ENCODE peak calls at places on chromosomes 6 and 20, in eight cellular contexts. One of them, this sample, is unnamed.

GRCh38 chr20:48786916-48787676 is 40.7 kb downstream of the PREX1 start:
- DNase-seq in LoVo: no peak
- DNase-seq in body of pancreas: no peak
- DNase-seq in iris pigment epithelial cell: no peak
- DNase-seq in Right ventricle myocardium inferior: no peak
- DNase-seq in CD8-positive, alpha-beta memory T cell: no peak
- DNase-seq in stimulated activated CD4-positive, alpha-beta T cell treated with anti-CD3 and anti-CD28 coated beads, Interleukin-1b, Interleukin-23, amount 100 ng/mL, for 24 hours: no peak
- DNase-seq in sciatic nerve: no peak
- DNase-seq in this sample: no peak

GRCh38 chr6:134161036-134161435 is 108.6 kb upstream of the SLC2A12 start:
- DNase-seq in LoVo: no peak
- DNase-seq in body of pancreas: no peak
- DNase-seq in iris pigment epithelial cell: peak; percentile 19
- DNase-seq in Right ventricle myocardium inferior: no peak
- DNase-seq in CD8-positive, alpha-beta memory T cell: no peak
- DNase-seq in stimulated activated CD4-positive, alpha-beta T cell treated with anti-CD3 and anti-CD28 coated beads, Interleukin-1b, Interleukin-23, amount 100 ng/mL, for 24 hours: no peak
- DNase-seq in sciatic nerve: no peak
- DNase-seq in this sample: no peak

GRCh38 chr6:30885999-30886896 is 1.9 kb downstream of the DDR1 start:
- DNase-seq in LoVo: peak; percentile 93
- DNase-seq in body of pancreas: peak; percentile 40
- DNase-seq in iris pigment epithelial cell: peak; percentile 84
- DNase-seq in Right ventricle myocardium inferior: no peak
- DNase-seq in CD8-positive, alpha-beta memory T cell: no peak
- DNase-seq in stimulated activated CD4-positive, alpha-beta T cell treated with anti-CD3 and anti-CD28 coated beads, Interleukin-1b, Interleukin-23, amount 100 ng/mL, for 24 hours: no peak
- DNase-seq in sciatic nerve: peak; percentile 72
- DNase-seq in this sample: peak; percentile 50

GRCh38 chr20:8187740-8188139 is 55.7 kb downstream of the PLCB1 start:
- DNase-seq in LoVo: no peak
- DNase-seq in body of pancreas: no peak
- DNase-seq in iris pigment epithelial cell: peak; percentile 40
- DNase-seq in Right ventricle myocardium inferior: no peak
- DNase-seq in CD8-positive, alpha-beta memory T cell: no peak
- DNase-seq in stimulated activated CD4-positive, alpha-beta T cell treated with anti-CD3 and anti-CD28 coated beads, Interleukin-1b, Interleukin-23, amount 100 ng/mL, for 24 hours: no peak
- DNase-seq in sciatic nerve: no peak
- DNase-seq in this sample: no peak

GRCh38 chr20:400121-400450 is 8.0 kb upstream of the RBCK1 start:
- DNase-seq in LoVo: no peak
- DNase-seq in body of pancreas: no peak
- DNase-seq in iris pigment epithelial cell: no peak
- DNase-seq in Right ventricle myocardium inferior: no peak
- DNase-seq in CD8-positive, alpha-beta memory T cell: no peak
- DNase-seq in stimulated activated CD4-positive, alpha-beta T cell treated with anti-CD3 and anti-CD28 coated beads, Interleukin-1b, Interleukin-23, amount 100 ng/mL, for 24 hours: no peak
- DNase-seq in sciatic nerve: no peak
- DNase-seq in this sample: no peak

GRCh38 chr20:828987-829386 is 4.5 kb upstream of the FAM110A start:
- DNase-seq in LoVo: no peak
- DNase-seq in body of pancreas: no peak
- DNase-seq in iris pigment epithelial cell: no peak
- DNase-seq in Right ventricle myocardium inferior: no peak
- DNase-seq in CD8-positive, alpha-beta memory T cell: no peak
- DNase-seq in stimulated activated CD4-positive, alpha-beta T cell treated with anti-CD3 and anti-CD28 coated beads, Interleukin-1b, Interleukin-23, amount 100 ng/mL, for 24 hours: no peak
- DNase-seq in sciatic nerve: peak; percentile 13
- DNase-seq in this sample: peak; percentile 71

GRCh38 chr20:15248618-15249395 is 911.4 kb upstream of the FLRT3 start:
- DNase-seq in LoVo: no peak
- DNase-seq in body of pancreas: no peak
- DNase-seq in iris pigment epithelial cell: no peak
- DNase-seq in Right ventricle myocardium inferior: no peak
- DNase-seq in CD8-positive, alpha-beta memory T cell: no peak
- DNase-seq in stimulated activated CD4-positive, alpha-beta T cell treated with anti-CD3 and anti-CD28 coated beads, Interleukin-1b, Interleukin-23, amount 100 ng/mL, for 24 hours: no peak
- DNase-seq in sciatic nerve: no peak
- DNase-seq in this sample: no peak

GRCh38 chr6:44653761-44654218 is 266.3 kb downstream of the CDC5L start:
- DNase-seq in LoVo: no peak
- DNase-seq in body of pancreas: no peak
- DNase-seq in iris pigment epithelial cell: no peak
- DNase-seq in Right ventricle myocardium inferior: no peak
- DNase-seq in CD8-positive, alpha-beta memory T cell: no peak
- DNase-seq in stimulated activated CD4-positive, alpha-beta T cell treated with anti-CD3 and anti-CD28 coated beads, Interleukin-1b, Interleukin-23, amount 100 ng/mL, for 24 hours: no peak
- DNase-seq in sciatic nerve: no peak
- DNase-seq in this sample: no peak

GRCh38 chr20:53711333-53712211 is 117.9 kb upstream of the ZNF217 start:
- DNase-seq in LoVo: no peak
- DNase-seq in body of pancreas: no peak
- DNase-seq in iris pigment epithelial cell: no peak
- DNase-seq in Right ventricle myocardium inferior: no peak
- DNase-seq in CD8-positive, alpha-beta memory T cell: no peak
- DNase-seq in stimulated activated CD4-positive, alpha-beta T cell treated with anti-CD3 and anti-CD28 coated beads, Interleukin-1b, Interleukin-23, amount 100 ng/mL, for 24 hours: no peak
- DNase-seq in sciatic nerve: no peak
- DNase-seq in this sample: peak; percentile 60

GRCh38 chr20:35791823-35792222 is 20.0 kb downstream of the PHF20 start:
- DNase-seq in LoVo: no peak
- DNase-seq in body of pancreas: no peak
- DNase-seq in iris pigment epithelial cell: peak; percentile 78
- DNase-seq in Right ventricle myocardium inferior: no peak
- DNase-seq in CD8-positive, alpha-beta memory T cell: no peak
- DNase-seq in stimulated activated CD4-positive, alpha-beta T cell treated with anti-CD3 and anti-CD28 coated beads, Interleukin-1b, Interleukin-23, amount 100 ng/mL, for 24 hours: no peak
- DNase-seq in sciatic nerve: no peak
- DNase-seq in this sample: no peak

GRCh38 chr6:109820706-109821350 is 129.7 kb downstream of the FIG4 start:
- DNase-seq in LoVo: no peak
- DNase-seq in body of pancreas: no peak
- DNase-seq in iris pigment epithelial cell: no peak
- DNase-seq in Right ventricle myocardium inferior: no peak
- DNase-seq in CD8-positive, alpha-beta memory T cell: no peak
- DNase-seq in stimulated activated CD4-positive, alpha-beta T cell treated with anti-CD3 and anti-CD28 coated beads, Interleukin-1b, Interleukin-23, amount 100 ng/mL, for 24 hours: no peak
- DNase-seq in sciatic nerve: no peak
- DNase-seq in this sample: no peak

GRCh38 chr6:28980137-28980796 is 24.8 kb downstream of the ZNF311 start:
- DNase-seq in LoVo: no peak
- DNase-seq in body of pancreas: no peak
- DNase-seq in iris pigment epithelial cell: no peak
- DNase-seq in Right ventricle myocardium inferior: no peak
- DNase-seq in CD8-positive, alpha-beta memory T cell: no peak
- DNase-seq in stimulated activated CD4-positive, alpha-beta T cell treated with anti-CD3 and anti-CD28 coated beads, Interleukin-1b, Interleukin-23, amount 100 ng/mL, for 24 hours: no peak
- DNase-seq in sciatic nerve: no peak
- DNase-seq in this sample: no peak

GRCh38 chr20:19806806-19807691 is 49.0 kb downstream of the RIN2 start:
- DNase-seq in LoVo: no peak
- DNase-seq in body of pancreas: peak; percentile 34
- DNase-seq in iris pigment epithelial cell: peak; percentile 56
- DNase-seq in Right ventricle myocardium inferior: no peak
- DNase-seq in CD8-positive, alpha-beta memory T cell: no peak
- DNase-seq in stimulated activated CD4-positive, alpha-beta T cell treated with anti-CD3 and anti-CD28 coated beads, Interleukin-1b, Interleukin-23, amount 100 ng/mL, for 24 hours: no peak
- DNase-seq in sciatic nerve: no peak
- DNase-seq in this sample: no peak

GRCh38 chr6:1536526-1537429 is 72.9 kb upstream of the FOXC1 start:
- DNase-seq in LoVo: no peak
- DNase-seq in body of pancreas: no peak
- DNase-seq in iris pigment epithelial cell: no peak
- DNase-seq in Right ventricle myocardium inferior: no peak
- DNase-seq in CD8-positive, alpha-beta memory T cell: no peak
- DNase-seq in stimulated activated CD4-positive, alpha-beta T cell treated with anti-CD3 and anti-CD28 coated beads, Interleukin-1b, Interleukin-23, amount 100 ng/mL, for 24 hours: no peak
- DNase-seq in sciatic nerve: no peak
- DNase-seq in this sample: no peak

GRCh38 chr20:15031546-15032351 is 694.3 kb upstream of the FLRT3 start:
- DNase-seq in LoVo: no peak
- DNase-seq in body of pancreas: no peak
- DNase-seq in iris pigment epithelial cell: no peak
- DNase-seq in Right ventricle myocardium inferior: no peak
- DNase-seq in CD8-positive, alpha-beta memory T cell: no peak
- DNase-seq in stimulated activated CD4-positive, alpha-beta T cell treated with anti-CD3 and anti-CD28 coated beads, Interleukin-1b, Interleukin-23, amount 100 ng/mL, for 24 hours: no peak
- DNase-seq in sciatic nerve: no peak
- DNase-seq in this sample: no peak

GRCh38 chr20:6008254-6008653 is 45.6 kb downstream of the LRRN4 start:
- DNase-seq in LoVo: peak; percentile 41
- DNase-seq in body of pancreas: peak; percentile 46
- DNase-seq in iris pigment epithelial cell: peak; percentile 99
- DNase-seq in Right ventricle myocardium inferior: no peak
- DNase-seq in CD8-positive, alpha-beta memory T cell: no peak
- DNase-seq in stimulated activated CD4-positive, alpha-beta T cell treated with anti-CD3 and anti-CD28 coated beads, Interleukin-1b, Interleukin-23, amount 100 ng/mL, for 24 hours: no peak
- DNase-seq in sciatic nerve: no peak
- DNase-seq in this sample: peak; percentile 30

GRCh38 chr6:114323784-114324183 is 19.0 kb downstream of the HS3ST5 start:
- DNase-seq in LoVo: no peak
- DNase-seq in body of pancreas: no peak
- DNase-seq in iris pigment epithelial cell: no peak
- DNase-seq in Right ventricle myocardium inferior: no peak
- DNase-seq in CD8-positive, alpha-beta memory T cell: no peak
- DNase-seq in stimulated activated CD4-positive, alpha-beta T cell treated with anti-CD3 and anti-CD28 coated beads, Interleukin-1b, Interleukin-23, amount 100 ng/mL, for 24 hours: no peak
- DNase-seq in sciatic nerve: no peak
- DNase-seq in this sample: no peak

GRCh38 chr20:23753589-23753988 is 2.9 kb upstream of the CST1 start:
- DNase-seq in LoVo: no peak
- DNase-seq in body of pancreas: no peak
- DNase-seq in iris pigment epithelial cell: no peak
- DNase-seq in Right ventricle myocardium inferior: no peak
- DNase-seq in CD8-positive, alpha-beta memory T cell: no peak
- DNase-seq in stimulated activated CD4-positive, alpha-beta T cell treated with anti-CD3 and anti-CD28 coated beads, Interleukin-1b, Interleukin-23, amount 100 ng/mL, for 24 hours: no peak
- DNase-seq in sciatic nerve: no peak
- DNase-seq in this sample: no peak

GRCh38 chr6:34491091-34491430 is 25.2 kb downstream of the PACSIN1 start:
- DNase-seq in LoVo: no peak
- DNase-seq in body of pancreas: no peak
- DNase-seq in iris pigment epithelial cell: peak; percentile 29
- DNase-seq in Right ventricle myocardium inferior: no peak
- DNase-seq in CD8-positive, alpha-beta memory T cell: no peak
- DNase-seq in stimulated activated CD4-positive, alpha-beta T cell treated with anti-CD3 and anti-CD28 coated beads, Interleukin-1b, Interleukin-23, amount 100 ng/mL, for 24 hours: no peak
- DNase-seq in sciatic nerve: no peak
- DNase-seq in this sample: no peak

GRCh38 chr6:69233195-69233524 is 563.6 kb downstream of the LMBRD1 start:
- DNase-seq in LoVo: no peak
- DNase-seq in body of pancreas: no peak
- DNase-seq in iris pigment epithelial cell: no peak
- DNase-seq in Right ventricle myocardium inferior: no peak
- DNase-seq in CD8-positive, alpha-beta memory T cell: no peak
- DNase-seq in stimulated activated CD4-positive, alpha-beta T cell treated with anti-CD3 and anti-CD28 coated beads, Interleukin-1b, Interleukin-23, amount 100 ng/mL, for 24 hours: no peak
- DNase-seq in sciatic nerve: no peak
- DNase-seq in this sample: no peak

GRCh38 chr6:12555267-12555666 is 161.3 kb upstream of the PHACTR1 start:
- DNase-seq in LoVo: no peak
- DNase-seq in body of pancreas: no peak
- DNase-seq in iris pigment epithelial cell: peak; percentile 77
- DNase-seq in Right ventricle myocardium inferior: no peak
- DNase-seq in CD8-positive, alpha-beta memory T cell: no peak
- DNase-seq in stimulated activated CD4-positive, alpha-beta T cell treated with anti-CD3 and anti-CD28 coated beads, Interleukin-1b, Interleukin-23, amount 100 ng/mL, for 24 hours: no peak
- DNase-seq in sciatic nerve: no peak
- DNase-seq in this sample: no peak

GRCh38 chr6:4379958-4380357 is 244.6 kb upstream of the ECI2 start:
- DNase-seq in LoVo: no peak
- DNase-seq in body of pancreas: no peak
- DNase-seq in iris pigment epithelial cell: no peak
- DNase-seq in Right ventricle myocardium inferior: no peak
- DNase-seq in CD8-positive, alpha-beta memory T cell: no peak
- DNase-seq in stimulated activated CD4-positive, alpha-beta T cell treated with anti-CD3 and anti-CD28 coated beads, Interleukin-1b, Interleukin-23, amount 100 ng/mL, for 24 hours: no peak
- DNase-seq in sciatic nerve: no peak
- DNase-seq in this sample: no peak

GRCh38 chr20:3890999-3891929 is 2.1 kb downstream of the PANK2 start:
- DNase-seq in LoVo: no peak
- DNase-seq in body of pancreas: peak; percentile 7
- DNase-seq in iris pigment epithelial cell: no peak
- DNase-seq in Right ventricle myocardium inferior: no peak
- DNase-seq in CD8-positive, alpha-beta memory T cell: no peak
- DNase-seq in stimulated activated CD4-positive, alpha-beta T cell treated with anti-CD3 and anti-CD28 coated beads, Interleukin-1b, Interleukin-23, amount 100 ng/mL, for 24 hours: no peak
- DNase-seq in sciatic nerve: no peak
- DNase-seq in this sample: no peak

GRCh38 chr20:58852559-58853271 is at the start of gene GNAS:
- DNase-seq in LoVo: no peak
- DNase-seq in body of pancreas: peak; percentile 64
- DNase-seq in iris pigment epithelial cell: peak; percentile 71
- DNase-seq in Right ventricle myocardium inferior: peak; percentile 76
- DNase-seq in CD8-positive, alpha-beta memory T cell: peak; percentile 33
- DNase-seq in stimulated activated CD4-positive, alpha-beta T cell treated with anti-CD3 and anti-CD28 coated beads, Interleukin-1b, Interleukin-23, amount 100 ng/mL, for 24 hours: peak; percentile 40
- DNase-seq in sciatic nerve: peak; percentile 80
- DNase-seq in this sample: peak; percentile 71

GRCh38 chr20:23340524-23340923 is 10.1 kb upstream of the NXT1 start:
- DNase-seq in LoVo: peak; percentile 37
- DNase-seq in body of pancreas: no peak
- DNase-seq in iris pigment epithelial cell: peak; percentile 78
- DNase-seq in Right ventricle myocardium inferior: peak; percentile 76
- DNase-seq in CD8-positive, alpha-beta memory T cell: no peak
- DNase-seq in stimulated activated CD4-positive, alpha-beta T cell treated with anti-CD3 and anti-CD28 coated beads, Interleukin-1b, Interleukin-23, amount 100 ng/mL, for 24 hours: no peak
- DNase-seq in sciatic nerve: peak; percentile 81
- DNase-seq in this sample: peak; percentile 86

GRCh38 chr20:23446505-23446904 is 6.2 kb downstream of the CST11 start:
- DNase-seq in LoVo: no peak
- DNase-seq in body of pancreas: peak; percentile 64
- DNase-seq in iris pigment epithelial cell: peak; percentile 49
- DNase-seq in Right ventricle myocardium inferior: no peak
- DNase-seq in CD8-positive, alpha-beta memory T cell: no peak
- DNase-seq in stimulated activated CD4-positive, alpha-beta T cell treated with anti-CD3 and anti-CD28 coated beads, Interleukin-1b, Interleukin-23, amount 100 ng/mL, for 24 hours: no peak
- DNase-seq in sciatic nerve: no peak
- DNase-seq in this sample: peak; percentile 50

GRCh38 chr20:49685809-49686208 is 27.9 kb downstream of the B4GALT5 start:
- DNase-seq in LoVo: no peak
- DNase-seq in body of pancreas: no peak
- DNase-seq in iris pigment epithelial cell: peak; percentile 66
- DNase-seq in Right ventricle myocardium inferior: no peak
- DNase-seq in CD8-positive, alpha-beta memory T cell: no peak
- DNase-seq in stimulated activated CD4-positive, alpha-beta T cell treated with anti-CD3 and anti-CD28 coated beads, Interleukin-1b, Interleukin-23, amount 100 ng/mL, for 24 hours: no peak
- DNase-seq in sciatic nerve: no peak
- DNase-seq in this sample: no peak

GRCh38 chr6:126548301-126548700 is 208.4 kb downstream of the CENPW start:
- DNase-seq in LoVo: no peak
- DNase-seq in body of pancreas: no peak
- DNase-seq in iris pigment epithelial cell: no peak
- DNase-seq in Right ventricle myocardium inferior: no peak
- DNase-seq in CD8-positive, alpha-beta memory T cell: no peak
- DNase-seq in stimulated activated CD4-positive, alpha-beta T cell treated with anti-CD3 and anti-CD28 coated beads, Interleukin-1b, Interleukin-23, amount 100 ng/mL, for 24 hours: no peak
- DNase-seq in sciatic nerve: no peak
- DNase-seq in this sample: no peak

GRCh38 chr6:143784316-143784715 is 58.8 kb upstream of the LTV1 start:
- DNase-seq in LoVo: no peak
- DNase-seq in body of pancreas: no peak
- DNase-seq in iris pigment epithelial cell: no peak
- DNase-seq in Right ventricle myocardium inferior: no peak
- DNase-seq in CD8-positive, alpha-beta memory T cell: no peak
- DNase-seq in stimulated activated CD4-positive, alpha-beta T cell treated with anti-CD3 and anti-CD28 coated beads, Interleukin-1b, Interleukin-23, amount 100 ng/mL, for 24 hours: no peak
- DNase-seq in sciatic nerve: no peak
- DNase-seq in this sample: no peak